ENCODE peak calls at places on chromosomes 1 and 21, in six cellular contexts. J, E, N, L, P and Q are unnamed samples. For H3K4me1, the result is how much of the 10 kb centered on the place peaks cover.

GRCh38 chr1:32830092-32830852 is 12.8 kb downstream of the S100PBP start:
- DNase-seq in E (no peak), L (no peak), J (no peak), P (no peak), N (no peak), Q (no peak)

GRCh38 chr1:169060906-169061683 is 45.4 kb upstream of the ATP1B1 start:
- DNase-seq in P (no peak), J (peak), N (peak), L (no peak), E (no peak), Q (no peak)

GRCh38 chr1:70142120-70142519 is 63.3 kb downstream of the LRRC40 start:
- DNase-seq in P (no peak), E (no peak), J (peak), L (peak), N (no peak), Q (no peak)

GRCh38 chr1:222523852-222524251 is 24.1 kb downstream of the HHIPL2 start:
- DNase-seq in J (peak), E (no peak), P (no peak), N (no peak), L (peak), Q (no peak)

GRCh38 chr21:16533692-16534407 is 804.1 kb downstream of the USP25 start:
- DNase-seq in E (no peak), J (peak), L (no peak), N (no peak), P (no peak), Q (no peak)

GRCh38 chr21:38491536-38491935 is 6.7 kb downstream of the ERG start:
- DNase-seq in P (no peak), J (no peak), N (peak), E (no peak), L (no peak), Q (no peak)

GRCh38 chr1:10280442-10281350 is 70.3 kb downstream of the KIF1B start:
- DNase-seq in E (no peak), J (peak), P (no peak), L (peak), N (no peak), Q (no peak)

GRCh38 chr1:2415337-2415736 is 3.0 kb upstream of the PEX10 start:
- DNase-seq in P (no peak), N (no peak), J (no peak), E (no peak), L (no peak), Q (no peak)

GRCh38 chr1:221276911-221277310 is 397.7 kb downstream of the HLX start:
- DNase-seq in L (no peak), P (no peak), J (peak), N (no peak), E (no peak), Q (no peak)
- H3K4me3 ChIP-seq in L (no peak), P (no peak), J (no peak), N (no peak), E (no peak), Q (no peak)

DNA sequence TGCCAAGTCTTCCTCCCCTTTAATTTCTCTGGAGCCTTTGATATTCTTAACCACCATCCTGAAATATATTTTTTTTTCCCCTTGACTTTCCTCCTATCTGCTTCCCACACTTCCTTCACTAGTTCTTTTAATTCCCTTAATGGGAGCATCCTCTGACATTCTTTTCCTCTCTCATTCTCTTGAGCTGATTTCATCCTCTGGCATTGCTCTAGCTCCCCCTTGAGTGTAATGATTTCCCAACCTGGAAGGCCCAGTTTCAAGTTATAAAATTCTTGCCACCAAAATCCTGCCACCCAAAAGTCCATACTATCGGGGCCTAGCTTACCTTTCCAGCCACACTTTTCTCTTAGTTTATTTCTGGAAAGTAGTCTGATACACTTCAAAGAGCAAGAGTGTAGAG is 39.5 kb upstream of the UBE2U start:
- DNase-seq in J (peak), P (no peak), L (peak), N (peak), E (no peak), Q (no peak)
- TF ChIP-seq CTCF in J (peak), P (peak), L (peak), N (peak), E (no peak), Q (no peak)

DNA sequence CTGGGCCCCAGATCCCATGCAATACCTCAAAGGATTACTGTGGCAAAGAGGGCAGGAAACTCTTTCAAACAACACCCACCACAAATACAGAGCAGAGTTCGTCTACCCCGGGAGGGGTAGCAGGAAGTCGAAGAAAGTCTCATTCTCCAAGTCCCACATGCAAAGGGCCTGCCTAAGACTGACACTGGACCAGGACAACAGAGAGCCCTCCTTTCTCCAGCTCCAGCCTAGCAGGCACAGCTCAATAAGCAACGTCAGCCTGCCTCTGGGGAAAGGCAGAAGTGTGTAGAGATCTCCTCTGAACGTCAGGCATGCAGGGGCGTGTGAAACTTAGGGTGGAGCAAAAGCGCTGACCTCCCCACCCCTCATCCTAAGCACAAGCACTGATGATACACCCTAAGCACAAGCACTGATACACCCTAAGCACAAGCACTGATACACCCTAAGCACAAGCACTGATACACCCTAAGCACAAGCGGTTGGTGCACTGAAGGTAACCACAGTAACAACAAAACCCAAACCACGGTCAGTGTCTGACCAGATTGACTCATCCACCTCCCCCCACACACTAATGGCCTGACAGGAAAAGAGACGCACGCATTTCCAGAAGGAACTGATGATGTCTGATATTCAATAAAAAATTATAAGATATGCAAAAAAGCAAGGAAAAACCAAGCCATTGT is 1.3 kb downstream of the KRTAP12-3 start:
- DNase-seq in E (no peak), P (no peak), L (no peak), J (no peak), N (no peak), Q (peak)
- H3K4me1 ChIP-seq in E (under half), P (under half), L (under half), J (under half), N (under half), Q (under half)

GRCh38 chr21:34670962-34671348 is 2.2 kb downstream of the CLIC6 start:
- DNase-seq in P (no peak), L (no peak), N (no peak), E (no peak), J (no peak), Q (no peak)
- H3K4me3 ChIP-seq in P (no peak), L (no peak), N (no peak), E (peak), J (no peak), Q (no peak)